ENCODE peak calls at places on chromosomes 3 and 15, in four cellular contexts. P is effector memory CD4-positive, alpha-beta T cell; M is psoas muscle; V is IMR-90. C is an unnamed sample. For H3K9me3, the result is how much of the 10 kb centered on the place peaks cover.

GRCh38 chr3:4826237-4827100 is 152.8 kb upstream of the BHLHE40 start:
- DNase-seq in V (no peak), P (no peak), M (peak), C (no peak)

GRCh38 chr15:70196314-70197291 is 98.9 kb upstream of the TLE3 start:
- DNase-seq in P (peak), M (peak), V (peak), C (no peak)

GRCh38 chr15:60257760-60258159 is 140.0 kb downstream of the ANXA2 start:
- DNase-seq in M (no peak), P (no peak), V (no peak), C (no peak)

GRCh38 chr3:183210862-183211341 is 42.2 kb upstream of the B3GNT5 start:
- DNase-seq in M (no peak), P (no peak), V (no peak), C (no peak)

GRCh38 chr3:128923607-128924385 is 44.4 kb downstream of the ACAD9 start:
- DNase-seq in V (no peak), P (no peak), M (no peak), C (peak)

GRCh38 chr3:64207289-64208086 is 17.8 kb downstream of the PRICKLE2 start:
- DNase-seq in P (no peak), M (no peak), V (peak), C (no peak)

GRCh38 chr3:192801985-192802384 is 74.6 kb upstream of the FGF12 start:
- DNase-seq in M (no peak), V (no peak), P (no peak), C (no peak)

GRCh38 chr15:95296626-95297025 is 1033.9 kb upstream of the NR2F2 start:
- DNase-seq in M (no peak), P (no peak), V (no peak), C (no peak)

GRCh38 chr3:166283856-166284255 is 446.6 kb upstream of the BCHE start:
- DNase-seq in M (no peak), V (peak), P (no peak), C (no peak)

GRCh38 chr3:11698326-11699082 is 54.8 kb upstream of the VGLL4 start:
- DNase-seq in M (no peak), V (peak), P (no peak), C (no peak)

GRCh38 chr3:156513619-156514018 is 41.3 kb downstream of the SSR3 start:
- DNase-seq in M (no peak), V (no peak), P (no peak), C (no peak)

GRCh38 chr3:112327371-112327951 is 5.5 kb upstream of the CD200 start:
- DNase-seq in P (no peak), V (peak), M (no peak), C (no peak)

GRCh38 chr15:81809543-81809942 is 236.3 kb downstream of the MEX3B start:
- DNase-seq in M (no peak), P (no peak), V (peak), C (no peak)

GRCh38 chr3:17905996-17906395 is 163.6 kb upstream of the TBC1D5 start:
- DNase-seq in V (no peak), P (no peak), M (no peak), C (no peak)

GRCh38 chr3:16448691-16449090 is 64.8 kb downstream of the RFTN1 start:
- DNase-seq in P (no peak), V (peak), M (peak), C (no peak)

GRCh38 chr3:48990636-48991421 is 788 bp downstream of the P4HTM start:
- DNase-seq in V (no peak), M (peak), P (no peak), C (no peak)

DNA sequence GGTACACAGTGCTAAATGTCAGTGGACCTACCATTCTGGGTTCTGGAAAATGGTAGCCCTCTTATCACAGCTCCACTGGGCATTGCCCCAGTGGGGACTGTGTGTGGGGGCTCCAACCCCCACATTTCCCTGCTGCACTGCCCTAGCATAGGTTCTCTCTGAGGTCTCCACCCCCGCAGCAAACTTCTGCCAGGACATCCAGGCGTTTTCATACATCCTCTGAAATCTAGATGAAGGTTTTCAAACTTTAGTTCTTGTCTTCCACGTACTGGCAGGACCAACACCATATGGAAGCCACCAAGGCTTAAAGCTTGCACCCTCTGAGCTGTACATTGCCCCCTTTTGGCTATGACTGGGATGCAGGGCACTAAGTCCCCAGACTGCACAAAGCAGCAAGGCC is 788.2 kb upstream of the ALCAM start:
- DNase-seq in P (no peak), V (no peak), M (no peak), C (no peak)
- H3K9me3 ChIP-seq in P (under half), V (under half), M (under half), C (under half)

DNA sequence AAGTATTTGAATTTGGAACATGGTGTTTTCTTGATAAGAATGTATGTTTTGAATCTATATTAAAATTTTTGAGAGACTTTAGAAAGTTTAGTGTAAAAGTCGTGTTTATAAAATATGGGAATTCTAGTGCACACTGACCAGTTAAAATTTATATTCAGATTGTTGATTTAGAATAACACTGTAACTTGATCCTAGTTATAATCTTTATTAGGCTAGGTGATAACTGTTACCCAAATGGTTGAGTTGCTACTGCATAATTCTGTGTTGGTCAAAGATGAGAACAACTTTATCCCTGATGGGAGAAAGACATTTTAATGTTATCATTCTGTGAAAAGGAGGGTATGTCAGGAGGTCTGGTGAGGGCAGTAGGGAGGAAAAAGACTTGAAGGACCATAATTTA is 249.3 kb downstream of the UBE2E2 start:
- DNase-seq in M (no peak), V (no peak), P (no peak), C (no peak)
- H3K4me3 ChIP-seq in M (no peak), V (no peak), P (no peak), C (no peak)

DNA sequence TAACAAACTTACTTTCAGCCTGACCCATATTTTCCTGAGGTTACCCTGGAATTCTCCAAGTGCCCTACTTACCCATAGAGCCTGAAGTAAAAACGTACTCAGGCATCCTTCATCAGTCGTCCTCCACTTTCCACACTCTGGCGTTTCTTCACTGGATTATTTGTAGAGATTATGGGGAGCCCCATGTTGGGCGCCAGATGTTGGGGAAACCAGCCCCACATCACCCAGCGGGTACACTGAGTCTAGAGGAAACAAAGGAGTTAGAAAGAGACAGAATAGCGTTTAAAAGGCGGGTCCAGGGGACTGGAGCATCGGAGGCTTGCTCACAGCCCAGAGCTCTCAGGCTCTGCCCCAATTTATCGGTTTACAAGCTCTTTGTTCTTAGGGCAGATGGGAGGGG is 9.7 kb upstream of the SLC28A2 start:
- DNase-seq in P (no peak), V (no peak), M (no peak), C (no peak)
- H3K9me3 ChIP-seq in P (under half), V (under half), M (half or more), C (under half)

DNA sequence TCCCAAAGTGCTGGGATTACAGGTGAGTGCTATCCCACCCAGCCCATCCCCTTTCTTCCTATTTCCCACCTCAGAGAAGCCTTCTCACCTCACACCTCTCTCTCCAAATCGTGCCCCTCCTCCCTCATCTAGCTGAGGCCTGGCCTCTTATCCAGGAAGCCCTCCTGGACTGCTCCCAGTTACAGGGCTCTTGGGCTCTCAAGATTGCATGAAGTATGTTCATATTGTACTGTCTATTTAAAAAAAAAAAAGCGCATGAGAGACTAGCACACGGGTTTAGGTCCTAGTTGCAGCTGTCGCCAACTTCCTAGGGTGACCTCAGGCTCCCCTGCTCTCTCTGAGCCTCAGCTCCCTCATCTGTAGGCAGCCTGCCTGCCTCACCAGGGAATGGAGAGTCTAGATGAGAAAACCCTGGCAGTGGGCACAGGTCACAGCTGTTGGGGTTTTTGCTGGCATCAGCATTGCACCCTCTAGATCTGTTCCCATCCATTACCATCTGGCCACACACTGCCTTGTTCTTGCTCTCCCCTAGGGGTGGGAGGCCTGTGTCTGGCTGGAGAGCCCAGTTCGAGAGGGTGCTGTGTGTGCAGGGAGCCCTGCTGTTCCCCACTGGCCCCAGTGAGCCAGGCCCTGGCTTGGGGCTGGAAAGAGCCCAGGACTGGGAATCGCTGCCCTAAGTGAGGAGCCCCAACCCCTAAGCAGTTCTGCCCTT is 24.2 kb upstream of the C15orf39 start:
- DNase-seq in V (no peak), M (no peak), P (no peak), C (no peak)
- H3K4me3 ChIP-seq in V (no peak), M (no peak), P (no peak), C (no peak)

GRCh38 chr15:47586653-47587224 is 130.6 kb upstream of the SEMA6D start:
- DNase-seq in V (no peak), M (peak), P (no peak), C (no peak)
- H3K9me3 ChIP-seq in V (under half), M (under half), P (under half), C (under half)

GRCh38 chr3:50095352-50095998 is 6.8 kb downstream of the RBM5 start:
- DNase-seq in M (no peak), V (peak), P (no peak), C (no peak)

GRCh38 chr3:50089603-50089945 is 855 bp downstream of the RBM5 start:
- DNase-seq in M (no peak), P (no peak), V (peak), C (no peak)

GRCh38 chr3:50088725-50089602 is at the start of gene RBM5:
- DNase-seq in V (peak), M (peak), P (peak), C (no peak)

GRCh38 chr3:50090985-50091384 is 2.3 kb downstream of the RBM5 start:
- DNase-seq in M (no peak), P (no peak), V (no peak), C (no peak)
- H3K4me3 ChIP-seq in M (peak), P (no peak), V (no peak), C (peak)

C was measured in vagina.